ENCODE peak calls at places on chromosome 17, in nine cellular contexts. X is brain pericyte; F is nucleus accumbens; C is CD4-positive, CD25-positive, alpha-beta regulatory T cell; M is SK-N-SH; A is RPMI7951; D is NCI-H1694; W is activated T-cell treated with anti-CD3 and anti-CD28 coated beads for 4 hours; H is body of pancreas. Q is an unnamed sample.

GRCh38 chr17:44044092-44044491 is 22.4 kb downstream of the LSM12 start:
- DNase-seq in X (no peak), F (no peak), C (no peak), M (no peak), A (no peak), D (no peak), W (no peak), H (no peak), Q (no peak)

GRCh38 chr17:21163101-21163500 is 36.3 kb downstream of the DHRS7B start:
- DNase-seq in X (no peak), F (no peak), C (no peak), M (no peak), A (no peak), D (no peak), W (no peak), H (no peak), Q (no peak)

GRCh38 chr17:31216053-31216751 is 80.8 kb downstream of the OMG start:
- DNase-seq in X (peak), F (no peak), C (peak), M (peak), A (peak), D (peak), W (no peak), H (no peak), Q (no peak)

GRCh38 chr17:59753522-59754467 is 46.3 kb downstream of the VMP1 start:
- DNase-seq in X (peak), F (no peak), C (peak), M (peak), A (peak), D (peak), W (no peak), H (peak), Q (peak)

GRCh38 chr17:58308173-58308984 is 20.2 kb downstream of the TSPOAP1 start:
- DNase-seq in X (no peak), F (no peak), C (no peak), M (peak), A (no peak), D (no peak), W (no peak), H (no peak), Q (no peak)

GRCh38 chr17:17783121-17783824 is 53.5 kb downstream of the SREBF1 start:
- DNase-seq in X (no peak), F (peak), C (peak), M (peak), A (no peak), D (peak), W (peak), H (peak), Q (no peak)

GRCh38 chr17:32912218-32912897 is 15.6 kb upstream of the TMEM98 start:
- DNase-seq in X (no peak), F (no peak), C (no peak), M (no peak), A (peak), D (no peak), W (no peak), H (peak), Q (peak)

GRCh38 chr17:74214642-74215331 is 1.4 kb downstream of the TTYH2 start:
- DNase-seq in X (no peak), F (no peak), C (no peak), M (no peak), A (no peak), D (peak), W (no peak), H (no peak), Q (no peak)

GRCh38 chr17:76710863-76711611 is at the start of gene MXRA7:
- DNase-seq in X (no peak), F (peak), C (no peak), M (peak), A (peak), D (no peak), W (peak), H (peak), Q (no peak)

GRCh38 chr17:30236807-30237206 is 1.3 kb upstream of the SLC6A4 start:
- DNase-seq in X (no peak), F (no peak), C (no peak), M (peak), A (peak), D (no peak), W (no peak), H (peak), Q (no peak)

GRCh38 chr17:14301761-14302401 is 1.0 kb downstream of the HS3ST3B1 start:
- DNase-seq in X (no peak), F (no peak), C (peak), M (no peak), A (peak), D (no peak), W (peak), H (peak), Q (no peak)

GRCh38 chr17:62626719-62627218 is 701 bp upstream of the MRC2 start:
- DNase-seq in X (no peak), F (no peak), C (no peak), M (peak), A (peak), D (no peak), W (no peak), H (peak), Q (no peak)

GRCh38 chr17:56937688-56938087 is 23.2 kb downstream of the COIL start:
- DNase-seq in X (no peak), F (no peak), C (no peak), M (no peak), A (peak), D (no peak), W (no peak), H (no peak), Q (no peak)

GRCh38 chr17:75832164-75832651 is 12.0 kb downstream of the UNC13D start:
- DNase-seq in X (no peak), F (no peak), C (peak), M (no peak), A (peak), D (no peak), W (peak), H (peak), Q (peak)

GRCh38 chr17:15446036-15446435 is 21.4 kb downstream of the CDRT4 start:
- DNase-seq in X (no peak), F (no peak), C (no peak), M (no peak), A (no peak), D (no peak), W (no peak), H (no peak), Q (no peak)

GRCh38 chr17:67912656-67913055 is 83.6 kb downstream of the C17orf58 start:
- DNase-seq in X (no peak), F (no peak), C (no peak), M (no peak), A (no peak), D (no peak), W (no peak), H (no peak), Q (no peak)

GRCh38 chr17:12637015-12637414 is 28.7 kb upstream of the MYOCD start:
- DNase-seq in X (peak), F (no peak), C (no peak), M (no peak), A (peak), D (no peak), W (no peak), H (no peak), Q (peak)

GRCh38 chr17:30021708-30022317 is 80.4 kb downstream of the EFCAB5 start:
- DNase-seq in X (peak), F (no peak), C (peak), M (peak), A (peak), D (peak), W (peak), H (peak), Q (peak)

GRCh38 chr17:68425979-68426378 is 31.3 kb downstream of the WIPI1 start:
- DNase-seq in X (no peak), F (no peak), C (no peak), M (no peak), A (no peak), D (no peak), W (no peak), H (no peak), Q (no peak)

GRCh38 chr17:58391302-58391984 is 25.9 kb downstream of the RNF43 start:
- DNase-seq in X (no peak), F (no peak), C (no peak), M (peak), A (peak), D (peak), W (no peak), H (peak), Q (peak)